ENCODE peak calls at places on chromosomes 11 and 22, in eight cellular contexts. J is breast epithelium; X is kidney; S is esophagus muscularis mucosa; R is AG04450; B is astrocyte of the spinal cord; I is heart right ventricle; K is CD4-positive, alpha-beta T cell. M is an unnamed sample.

GRCh38 chr11:81476345-81476744 is 1257.3 kb downstream of the FAM181B start:
- DNase-seq in J (no peak), X (no peak), S (no peak), R (no peak), B (no peak), I (no peak), K (no peak), M (no peak)

GRCh38 chr11:17580271-17580670 is 33.2 kb downstream of the OTOG start:
- DNase-seq in J (no peak), X (no peak), S (no peak), R (no peak), B (no peak), I (no peak), K (no peak), M (no peak)

GRCh38 chr22:28203286-28203685 is 284.2 kb upstream of the PITPNB start:
- DNase-seq in J (no peak), X (no peak), S (no peak), R (no peak), B (no peak), I (no peak), K (no peak), M (no peak)

GRCh38 chr11:65646921-65647701 is 9.2 kb downstream of the SIPA1 start:
- DNase-seq in J (peak), X (peak), S (no peak), R (no peak), B (peak), I (no peak), K (no peak), M (no peak)

GRCh38 chr11:5123802-5124521 is 14.2 kb downstream of the OR52A5 start:
- DNase-seq in J (no peak), X (no peak), S (no peak), R (peak), B (peak), I (peak), K (peak), M (no peak)

GRCh38 chr11:110968348-110969062 is 256.3 kb upstream of the ARHGAP20 start:
- DNase-seq in J (no peak), X (no peak), S (no peak), R (no peak), B (peak), I (no peak), K (no peak), M (no peak)

GRCh38 chr22:37403267-37403960 is 23.9 kb downstream of the ELFN2 start:
- DNase-seq in J (no peak), X (no peak), S (no peak), R (no peak), B (no peak), I (no peak), K (no peak), M (no peak)

GRCh38 chr11:75981546-75981945 is 166.5 kb downstream of the UVRAG start:
- DNase-seq in J (no peak), X (no peak), S (no peak), R (no peak), B (no peak), I (no peak), K (no peak), M (no peak)

GRCh38 chr11:130431337-130431773 is 2.9 kb upstream of the ADAMTS8 start:
- DNase-seq in J (peak), X (no peak), S (no peak), R (no peak), B (peak), I (peak), K (peak), M (peak)

GRCh38 chr11:64767344-64768299 is 7.8 kb upstream of the PYGM start:
- DNase-seq in J (peak), X (peak), S (no peak), R (no peak), B (peak), I (no peak), K (peak), M (peak)

GRCh38 chr11:11157201-11157600 is 195.8 kb downstream of the CSNK2A3 start:
- DNase-seq in J (no peak), X (no peak), S (peak), R (no peak), B (peak), I (no peak), K (peak), M (no peak)

GRCh38 chr11:79108851-79109250 is 332.0 kb downstream of the TENM4 start:
- DNase-seq in J (no peak), X (no peak), S (no peak), R (no peak), B (peak), I (no peak), K (no peak), M (no peak)

GRCh38 chr22:38981005-38981658 is 1.0 kb upstream of the APOBEC3B start:
- DNase-seq in J (peak), X (peak), S (no peak), R (no peak), B (no peak), I (no peak), K (no peak), M (no peak)
- TF ChIP-seq CTCF in J (peak), X (no peak), S (no peak), R (peak), B (peak), I (peak), K (peak), M (no peak)

GRCh38 chr11:46319074-46319453 is 28.2 kb upstream of the DGKZ start:
- DNase-seq in J (no peak), X (no peak), S (no peak), R (no peak), B (no peak), I (no peak), K (no peak), M (no peak)

GRCh38 chr11:46326813-46327416 is 20.3 kb upstream of the DGKZ start:
- DNase-seq in J (no peak), X (no peak), S (no peak), R (no peak), B (no peak), I (no peak), K (no peak), M (no peak)

GRCh38 chr11:46327829-46328228 is 19.4 kb upstream of the DGKZ start:
- DNase-seq in J (no peak), X (no peak), S (no peak), R (no peak), B (no peak), I (no peak), K (no peak), M (no peak)

GRCh38 chr11:46321757-46322156 is 25.5 kb upstream of the DGKZ start:
- DNase-seq in J (no peak), X (no peak), S (no peak), R (no peak), B (no peak), I (no peak), K (no peak), M (no peak)

GRCh38 chr11:46322759-46323158 is 24.5 kb upstream of the DGKZ start:
- DNase-seq in J (no peak), X (no peak), S (no peak), R (no peak), B (no peak), I (no peak), K (no peak), M (no peak)
- TF ChIP-seq CTCF in J (no peak), X (no peak), S (no peak), R (peak), B (peak), I (peak), K (no peak), M (no peak)

GRCh38 chr22:24120029-24120428 is 61.3 kb upstream of the SUSD2 start:
- DNase-seq in J (no peak), X (no peak), S (no peak), R (no peak), B (no peak), I (peak), K (no peak), M (no peak)

GRCh38 chr22:24118689-24119384 is 62.5 kb upstream of the SUSD2 start:
- DNase-seq in J (no peak), X (no peak), S (no peak), R (no peak), B (no peak), I (peak), K (no peak), M (no peak)

GRCh38 chr22:24115247-24116207 is 65.8 kb upstream of the SUSD2 start:
- DNase-seq in J (no peak), X (no peak), S (no peak), R (no peak), B (no peak), I (no peak), K (no peak), M (no peak)

GRCh38 chr22:24119476-24119875 is 61.8 kb upstream of the SUSD2 start:
- DNase-seq in J (no peak), X (no peak), S (no peak), R (no peak), B (no peak), I (no peak), K (no peak), M (no peak)

DNA sequence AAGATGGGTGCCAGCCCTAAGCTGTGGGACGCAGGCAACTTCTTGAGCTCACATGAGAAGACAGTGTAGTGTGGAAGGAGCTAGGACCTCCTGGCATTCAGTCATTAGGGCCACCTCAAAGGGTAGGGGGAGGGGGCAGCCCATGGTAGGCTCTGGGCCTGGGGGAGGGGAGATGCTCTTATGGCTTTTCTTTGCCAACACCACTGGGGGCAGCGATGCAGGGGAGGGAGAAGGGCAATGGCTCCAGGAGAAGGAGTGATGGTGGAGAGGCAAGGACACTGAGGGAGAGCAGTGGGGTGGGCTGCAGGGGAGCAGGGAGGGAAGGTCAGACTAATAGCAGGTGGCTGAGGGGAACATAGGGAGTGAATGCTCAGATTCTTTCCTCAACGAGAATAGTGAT is 63.3 kb upstream of the SUSD2 start:
- DNase-seq in J (no peak), X (no peak), S (no peak), R (no peak), B (no peak), I (no peak), K (no peak), M (no peak)
- TF ChIP-seq CTCF in J (no peak), X (no peak), S (no peak), R (no peak), B (no peak), I (no peak), K (no peak), M (no peak)

DNA sequence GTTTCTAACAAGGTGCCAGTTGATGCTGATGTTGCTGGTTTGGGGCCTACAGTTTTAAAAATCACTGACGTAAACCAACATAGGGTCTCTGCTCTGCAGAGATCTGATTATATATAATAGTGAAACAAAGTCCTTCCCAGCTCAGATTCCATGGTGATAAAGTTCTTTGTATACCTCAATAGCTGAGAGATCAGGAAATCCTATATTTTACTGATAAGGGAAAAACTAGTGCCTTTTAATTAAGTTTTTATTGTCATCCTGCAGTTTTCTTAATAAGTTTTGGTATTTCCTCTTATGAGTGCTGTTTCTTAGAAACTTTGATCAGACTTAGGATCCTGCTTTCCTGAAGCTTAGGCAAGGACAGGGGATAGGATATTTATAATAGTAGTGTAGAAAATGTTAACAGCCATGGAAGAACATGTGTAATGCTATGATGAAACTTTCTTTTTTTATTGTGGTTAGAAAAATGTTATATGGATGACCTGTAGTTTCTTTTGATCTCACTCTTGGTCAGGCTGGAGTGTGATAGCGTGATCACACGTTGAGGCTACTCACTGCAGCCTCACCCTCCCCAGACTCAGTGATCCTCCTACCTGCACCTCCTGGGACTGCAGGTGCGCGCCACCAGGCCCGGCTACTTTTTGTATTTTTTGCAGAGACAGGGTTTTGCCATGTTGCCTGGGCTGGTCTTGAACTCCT is 14.1 kb downstream of the CAPRIN1 start:
- DNase-seq in J (no peak), X (no peak), S (no peak), R (no peak), B (peak), I (no peak), K (no peak), M (no peak)
- TF ChIP-seq CTCF in J (no peak), X (no peak), S (no peak), R (no peak), B (peak), I (no peak), K (no peak), M (no peak)

DNA sequence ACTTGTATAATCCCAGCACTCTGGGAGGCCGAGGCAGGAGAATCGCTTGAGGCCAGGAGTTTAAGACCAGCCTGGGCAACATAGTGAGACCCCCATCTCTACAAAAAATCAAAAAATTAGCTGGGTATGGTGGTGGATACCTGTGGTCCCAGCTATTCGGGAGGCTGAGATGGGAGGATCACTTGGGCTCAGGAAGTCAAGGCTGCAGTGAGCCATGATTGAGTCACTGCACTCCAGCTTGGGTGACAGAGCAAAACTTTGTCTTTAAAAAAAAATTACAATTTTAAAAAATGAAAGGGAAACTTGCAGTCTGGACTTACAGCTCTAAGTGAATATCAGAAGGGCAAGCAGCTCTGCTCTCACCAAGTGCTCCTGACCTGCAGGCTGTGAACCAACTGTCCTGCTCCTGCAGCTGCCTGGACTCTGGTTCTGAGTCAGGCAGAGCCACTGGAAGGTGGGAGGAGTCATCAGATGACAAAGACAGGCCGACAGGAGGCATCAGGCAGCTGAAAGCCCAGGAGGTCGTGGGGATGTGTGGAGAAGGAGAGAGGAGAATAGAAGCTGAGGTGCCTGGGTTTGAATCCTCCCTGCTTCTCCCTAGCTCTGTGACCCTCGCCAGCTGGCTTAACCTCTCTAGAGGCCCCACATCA is 9.6 kb downstream of the SMTNL1 start:
- DNase-seq in J (no peak), X (no peak), S (no peak), R (no peak), B (peak), I (no peak), K (no peak), M (no peak)
- TF ChIP-seq CTCF in J (no peak), X (no peak), S (no peak), R (peak), B (peak), I (no peak), K (no peak), M (no peak)

GRCh38 chr22:35363571-35364086 is 17.3 kb upstream of the HMOX1 start:
- DNase-seq in J (no peak), X (no peak), S (no peak), R (no peak), B (no peak), I (no peak), K (no peak), M (no peak)
- TF ChIP-seq CTCF in J (no peak), X (no peak), S (no peak), R (no peak), B (no peak), I (no peak), K (no peak), M (no peak)

M was measured in activated B cell treated with CpG ODN at 0.5 μM for 24 hours.